ENCODE peak calls at places on chromosomes 5 and 9, in seven cellular contexts. I is MM.1S, U is IMR-90, X is fibroblast of the aortic adventitia, G is cardiac fibroblast, Q is left ventricle myocardium inferior, Y is body of pancreas. R is an unnamed sample.

GRCh38 chr5:1883925-1884637 is 1.4 kb upstream of the IRX4 start:
- DNase-seq in Y (no peak), I (no peak), Q (no peak), X (no peak), U (no peak), G (no peak), R (no peak)

GRCh38 chr9:105510024-105510423 is 47.9 kb upstream of the FKTN start:
- DNase-seq in G (peak), Q (no peak), U (peak), I (no peak), Y (no peak), X (peak), R (no peak)

GRCh38 chr5:64206653-64207052 is 41.0 kb downstream of the RNF180 start:
- DNase-seq in U (no peak), X (no peak), Q (no peak), I (no peak), Y (no peak), G (no peak), R (no peak)

GRCh38 chr5:147512640-147513334 is 2.9 kb upstream of the DPYSL3 start:
- DNase-seq in G (no peak), U (no peak), Q (no peak), I (no peak), X (no peak), Y (no peak), R (no peak)

GRCh38 chr9:1939926-1940368 is 75.2 kb upstream of the SMARCA2 start:
- DNase-seq in Y (peak), G (peak), U (peak), X (peak), I (peak), Q (no peak), R (no peak)

GRCh38 chr5:83368317-83368716 is 103.2 kb upstream of the VCAN start:
- DNase-seq in U (peak), X (peak), Q (no peak), I (no peak), Y (no peak), G (peak), R (no peak)

GRCh38 chr9:113139225-113139829 is 11.5 kb upstream of the SLC31A2 start:
- DNase-seq in X (no peak), G (no peak), Y (no peak), U (no peak), Q (no peak), I (no peak), R (no peak)

GRCh38 chr5:179401-179800 is 11.9 kb upstream of the LRRC14B start:
- DNase-seq in U (no peak), G (no peak), I (no peak), Q (no peak), Y (no peak), X (no peak), R (no peak)

GRCh38 chr5:98911221-98912040 is 17.4 kb downstream of the CHD1 start:
- DNase-seq in I (no peak), Q (no peak), X (no peak), Y (no peak), G (peak), U (no peak), R (no peak)

GRCh38 chr9:98985596-98985995 is 41.9 kb downstream of the COL15A1 start:
- DNase-seq in Y (no peak), Q (no peak), X (no peak), I (no peak), G (no peak), U (no peak), R (no peak)

GRCh38 chr9:129962889-129963703 is 79.9 kb downstream of the FNBP1 start:
- DNase-seq in G (peak), U (peak), I (peak), Q (peak), X (peak), Y (peak), R (no peak)

GRCh38 chr5:137741-138140 is 45.8 kb downstream of the PLEKHG4B start:
- DNase-seq in U (no peak), X (no peak), G (no peak), Q (no peak), I (no peak), Y (no peak), R (no peak)

GRCh38 chr9:119302988-119303698 is 66.1 kb downstream of the BRINP1 start:
- DNase-seq in G (no peak), I (no peak), X (peak), Y (no peak), U (no peak), Q (no peak), R (no peak)

GRCh38 chr9:108278341-108278740 is 577.4 kb downstream of the ACTL7B start:
- DNase-seq in Y (no peak), Q (no peak), X (no peak), U (no peak), I (no peak), G (no peak), R (no peak)

GRCh38 chr5:96661101-96661840 is 905 bp upstream of the CAST start:
- DNase-seq in Y (peak), X (peak), U (peak), Q (no peak), I (peak), G (peak), R (peak)

GRCh38 chr9:129933215-129933614 is 98.0 kb downstream of the USP20 start:
- DNase-seq in Y (no peak), I (no peak), X (no peak), G (peak), U (no peak), Q (no peak), R (no peak)

GRCh38 chr5:68250662-68251298 is 35.2 kb downstream of the PIK3R1 start:
- DNase-seq in X (no peak), G (no peak), Y (no peak), Q (no peak), U (no peak), I (no peak), R (no peak)

GRCh38 chr9:96109718-96110351 is 192.1 kb downstream of the HSD17B3 start:
- DNase-seq in X (peak), Q (no peak), I (no peak), G (peak), U (peak), Y (no peak), R (no peak)

GRCh38 chr9:95109456-95109855 is 208.1 kb downstream of the FANCC start:
- DNase-seq in Q (no peak), Y (no peak), I (no peak), G (no peak), U (no peak), X (no peak), R (no peak)

GRCh38 chr5:40172721-40173120 is 507.0 kb upstream of the PTGER4 start:
- DNase-seq in I (no peak), G (peak), Y (no peak), Q (no peak), X (no peak), U (no peak), R (no peak)

GRCh38 chr9:94853887-94854286 is 127.4 kb downstream of the AOPEP start:
- DNase-seq in U (peak), I (no peak), Q (no peak), Y (no peak), G (no peak), X (no peak), R (peak)

GRCh38 chr5:92695123-92696084 is 885.6 kb downstream of the NR2F1-AS1 start:
- DNase-seq in G (no peak), X (no peak), I (no peak), U (no peak), Q (no peak), Y (no peak), R (no peak)

GRCh38 chr9:6051511-6051950 is 36.1 kb upstream of the RANBP6 start:
- DNase-seq in I (peak), Q (no peak), G (no peak), Y (no peak), X (no peak), U (no peak), R (no peak)

GRCh38 chr9:99820330-99821186 is 1.1 kb upstream of the NR4A3 start:
- DNase-seq in Y (peak), Q (peak), X (peak), U (peak), I (peak), G (peak), R (peak)

GRCh38 chr5:61523072-61523471 is 191.0 kb downstream of the ZSWIM6 start:
- DNase-seq in I (no peak), Y (no peak), G (no peak), X (no peak), U (no peak), Q (no peak), R (no peak)

GRCh38 chr9:26833792-26834191 is 58.8 kb downstream of the CAAP1 start:
- DNase-seq in Y (no peak), X (no peak), U (no peak), I (no peak), G (no peak), Q (no peak), R (no peak)

GRCh38 chr5:73338201-73339126 is 110.1 kb downstream of the FOXD1 start:
- DNase-seq in X (peak), Y (peak), I (no peak), Q (no peak), U (peak), G (peak), R (no peak)

GRCh38 chr9:91992636-91993035 is 42.6 kb upstream of the ROR2 start:
- DNase-seq in U (peak), G (no peak), Y (no peak), X (peak), I (no peak), Q (no peak), R (no peak)

GRCh38 chr5:73997936-73998335 is 371.9 kb downstream of the ARHGEF28 start:
- DNase-seq in X (no peak), G (peak), I (no peak), U (no peak), Y (no peak), Q (no peak), R (no peak)

GRCh38 chr5:150182774-150183173 is 7.1 kb upstream of the SLC6A7 start:
- DNase-seq in Y (no peak), G (no peak), I (no peak), Q (no peak), X (no peak), U (no peak), R (no peak)

GRCh38 chr5:67432601-67433000 is 236.0 kb upstream of the CD180 start:
- DNase-seq in X (no peak), Q (no peak), Y (no peak), G (peak), U (no peak), I (no peak), R (no peak)

GRCh38 chr5:137605377-137605776 is 106.3 kb upstream of the SPOCK1 start:
- DNase-seq in X (peak), G (peak), Q (no peak), Y (no peak), I (no peak), U (no peak), R (no peak)

GRCh38 chr5:137600721-137601360 is 101.7 kb upstream of the SPOCK1 start:
- DNase-seq in X (no peak), Q (no peak), Y (no peak), U (no peak), G (no peak), I (no peak), R (no peak)

GRCh38 chr5:137603891-137604290 is 104.8 kb upstream of the SPOCK1 start:
- DNase-seq in X (no peak), Q (no peak), I (no peak), Y (no peak), G (no peak), U (no peak), R (no peak)

GRCh38 chr5:137604348-137605095 is 105.4 kb upstream of the SPOCK1 start:
- DNase-seq in U (no peak), I (no peak), Q (no peak), Y (no peak), X (no peak), G (no peak), R (peak)

DNA sequence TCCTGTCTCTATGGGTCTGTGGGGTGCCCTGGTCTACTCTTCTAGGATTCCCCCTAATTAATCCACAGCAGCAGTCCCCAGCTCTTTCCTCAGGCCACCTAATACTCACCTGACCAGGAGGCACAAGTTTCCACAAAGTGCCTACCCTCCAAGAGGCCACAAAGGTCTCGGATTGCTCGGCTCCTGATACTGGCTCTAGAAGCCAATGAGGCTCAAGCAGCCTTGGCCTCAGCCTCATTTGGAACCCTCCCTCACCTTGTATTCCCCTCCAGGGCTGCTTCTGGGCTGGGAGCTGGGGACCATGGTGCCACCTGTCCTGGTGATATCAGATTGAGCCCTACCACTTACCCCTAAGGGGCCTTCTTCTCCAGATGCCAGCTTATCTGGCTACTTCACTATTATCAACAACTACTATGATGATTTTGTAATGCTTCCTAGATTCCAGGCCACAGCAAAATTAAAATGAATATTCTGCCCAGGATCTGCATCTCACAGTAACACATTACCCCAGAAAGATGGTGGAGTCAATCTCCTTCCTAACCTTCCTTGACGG is 103.7 kb upstream of the SPOCK1 start:
- DNase-seq in Y (no peak), I (no peak), Q (no peak), G (no peak), X (no peak), U (no peak), R (no peak)
- TF ChIP-seq CTCF in Y (no peak), I (no peak), Q (no peak), G (no peak), X (no peak), U (no peak), R (no peak)

GRCh38 chr5:180688326-180689070 is 39.1 kb upstream of the FLT4 start:
- DNase-seq in I (no peak), X (no peak), Y (no peak), G (no peak), Q (no peak), U (no peak), R (no peak)
- TF ChIP-seq CTCF in I (no peak), X (no peak), Y (no peak), G (no peak), Q (no peak), U (no peak), R (no peak)

GRCh38 chr5:122517091-122517490 is 205.1 kb downstream of the SNCAIP start:
- DNase-seq in U (no peak), Q (no peak), G (no peak), X (no peak), I (no peak), Y (no peak), R (no peak)

GRCh38 chr5:122516432-122516743 is 204.4 kb downstream of the SNCAIP start:
- DNase-seq in Y (no peak), U (no peak), I (no peak), Q (no peak), G (no peak), X (no peak), R (no peak)

DNA sequence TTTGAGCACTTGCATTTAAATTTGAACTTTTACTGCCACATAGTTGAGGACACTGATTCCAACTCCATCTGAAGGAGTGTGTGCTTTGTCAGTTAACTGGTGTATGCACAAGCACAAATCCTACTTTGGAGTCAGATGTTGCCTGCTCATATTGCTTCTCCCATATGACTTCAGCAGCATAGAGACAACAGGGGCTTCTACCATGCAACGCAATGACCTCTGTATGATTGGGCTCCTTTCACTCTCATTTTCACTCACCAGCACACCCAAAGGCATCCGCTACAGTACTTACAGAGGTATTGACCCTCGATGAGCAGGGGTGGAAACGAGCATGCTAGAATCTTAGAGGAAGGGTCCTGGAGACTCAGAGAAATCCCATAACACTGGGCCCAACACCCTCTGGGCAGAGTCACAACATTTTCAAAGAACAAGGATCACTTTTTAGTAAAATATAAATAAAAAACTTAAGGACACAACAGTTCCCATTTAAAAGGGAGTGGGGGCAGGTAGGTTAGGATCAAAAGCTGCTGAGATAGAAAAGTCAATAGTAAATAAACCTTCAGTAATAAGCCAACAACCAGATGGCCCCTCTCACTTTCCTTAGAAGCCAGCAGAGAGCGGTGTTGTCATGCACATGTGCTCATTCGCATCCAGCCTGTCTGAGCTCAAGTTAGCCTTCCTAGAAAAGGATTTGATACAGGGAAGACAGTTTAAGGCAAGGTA is 203.8 kb downstream of the SNCAIP start:
- DNase-seq in U (peak), Y (peak), Q (no peak), G (peak), X (peak), I (peak), R (peak)
- TF ChIP-seq CTCF in U (peak), Y (peak), Q (peak), G (peak), X (peak), I (peak), R (peak)

DNA sequence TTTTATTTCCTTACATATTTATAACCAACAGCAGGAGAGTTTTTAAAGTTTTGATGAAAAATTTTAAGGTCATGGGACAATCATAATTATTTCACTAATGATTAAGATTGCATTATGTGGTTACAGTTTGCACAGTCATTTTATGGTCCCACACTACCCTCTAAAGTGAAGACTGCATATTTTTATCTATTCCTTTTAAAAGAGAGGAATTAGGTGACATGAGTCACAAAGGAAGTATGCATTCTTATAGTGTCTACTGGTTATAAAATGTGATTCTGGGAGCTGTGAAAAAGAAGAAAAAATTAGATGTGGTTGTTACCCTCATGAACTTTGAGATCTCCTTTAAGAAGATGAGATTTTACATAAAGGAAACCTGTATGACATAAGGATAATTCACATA is 87.9 kb upstream of the GRIA1 start:
- DNase-seq in Y (no peak), I (no peak), Q (no peak), G (peak), X (no peak), U (no peak), R (no peak)
- TF ChIP-seq CTCF in Y (no peak), I (no peak), Q (no peak), G (no peak), X (no peak), U (no peak), R (no peak)

GRCh38 chr5:167710444-167711025 is 580.9 kb upstream of the WWC1 start:
- DNase-seq in I (no peak), X (no peak), Q (no peak), U (peak), Y (no peak), G (peak), R (peak)

GRCh38 chr5:167709625-167710024 is 581.8 kb upstream of the WWC1 start:
- DNase-seq in U (no peak), G (no peak), X (no peak), I (no peak), Q (no peak), Y (no peak), R (no peak)

GRCh38 chr5:167713186-167713585 is 578.3 kb upstream of the WWC1 start:
- DNase-seq in G (no peak), Q (no peak), U (no peak), Y (no peak), X (no peak), I (no peak), R (no peak)

GRCh38 chr5:167708449-167708848 is 583.0 kb upstream of the WWC1 start:
- DNase-seq in Q (no peak), G (no peak), U (no peak), Y (no peak), I (no peak), X (no peak), R (peak)
- TF ChIP-seq CTCF in Q (peak), G (no peak), U (no peak), Y (no peak), I (no peak), X (no peak), R (no peak)

GRCh38 chr5:116785101-116785500 is 210.5 kb upstream of the SEMA6A start:
- DNase-seq in G (no peak), I (no peak), U (no peak), X (no peak), Y (no peak), Q (no peak), R (no peak)
- TF ChIP-seq CTCF in G (no peak), I (no peak), U (no peak), X (no peak), Y (no peak), Q (no peak), R (no peak)

R was measured in Caco-2.